ENCODE peak calls at places on chromosomes 11 and 22, in four cellular contexts. One of them, this sample, is unnamed.

GRCh38 chr11:61816736-61817455 is at the start of gene FADS1:
- DNase-seq in A673: peak; percentile 100
- DNase-seq in endodermal cell: peak; percentile 98
- DNase-seq in breast epithelium: peak; percentile 39
- DNase-seq in this sample: peak; percentile 86

GRCh38 chr11:116275634-116276033 is 497.2 kb downstream of the BUD13 start:
- DNase-seq in breast epithelium: no peak
- DNase-seq in A673: no peak
- DNase-seq in endodermal cell: no peak
- DNase-seq in this sample: no peak

GRCh38 chr11:3214420-3214699 is 4.3 kb downstream of the MRGPRG start:
- DNase-seq in breast epithelium: no peak
- DNase-seq in endodermal cell: no peak
- DNase-seq in A673: no peak
- DNase-seq in this sample: no peak

GRCh38 chr11:61778357-61778886 is 14.0 kb downstream of the TMEM258 start:
- DNase-seq in breast epithelium: no peak
- DNase-seq in A673: no peak
- DNase-seq in endodermal cell: no peak
- DNase-seq in this sample: no peak

GRCh38 chr11:35087648-35088047 is 51.3 kb upstream of the CD44 start:
- DNase-seq in breast epithelium: no peak
- DNase-seq in endodermal cell: no peak
- DNase-seq in A673: peak; percentile 33
- DNase-seq in this sample: no peak

GRCh38 chr11:113313601-113314000 is 782 bp upstream of the TTC12 start:
- DNase-seq in endodermal cell: no peak
- DNase-seq in A673: no peak
- DNase-seq in breast epithelium: no peak
- DNase-seq in this sample: no peak

GRCh38 chr11:36478700-36479329 is 31.3 kb downstream of the TRAF6 start:
- DNase-seq in breast epithelium: no peak
- DNase-seq in endodermal cell: peak; percentile 71
- DNase-seq in A673: peak; percentile 93
- DNase-seq in this sample: no peak

GRCh38 chr11:12540913-12541587 is 133.2 kb upstream of the TEAD1 start:
- DNase-seq in A673: no peak
- DNase-seq in breast epithelium: peak; percentile 65
- DNase-seq in endodermal cell: peak; percentile 66
- DNase-seq in this sample: no peak

GRCh38 chr11:113627297-113627696 is 78.8 kb downstream of the TMPRSS5 start:
- DNase-seq in breast epithelium: no peak
- DNase-seq in A673: no peak
- DNase-seq in endodermal cell: no peak
- DNase-seq in this sample: no peak

GRCh38 chr11:820655-821512 is 2.2 kb downstream of the PNPLA2 start:
- DNase-seq in breast epithelium: peak; percentile 85
- DNase-seq in endodermal cell: no peak
- DNase-seq in A673: no peak
- DNase-seq in this sample: no peak

GRCh38 chr11:116219171-116219635 is 553.6 kb downstream of the BUD13 start:
- DNase-seq in endodermal cell: no peak
- DNase-seq in A673: no peak
- DNase-seq in breast epithelium: no peak
- DNase-seq in this sample: no peak

GRCh38 chr22:36778020-36778419 is 2.1 kb upstream of the IFT27 start:
- DNase-seq in endodermal cell: no peak
- DNase-seq in breast epithelium: no peak
- DNase-seq in A673: no peak
- DNase-seq in this sample: no peak
- H3K27me3 ChIP-seq in endodermal cell: peaks cover 7% of the 10 kb centered on the region
- H3K27me3 ChIP-seq in breast epithelium: no peaks in the 10 kb centered on the region
- H3K27me3 ChIP-seq in A673: no peaks in the 10 kb centered on the region
- H3K27me3 ChIP-seq in this sample: peaks cover 9% of the 10 kb centered on the region

DNA sequence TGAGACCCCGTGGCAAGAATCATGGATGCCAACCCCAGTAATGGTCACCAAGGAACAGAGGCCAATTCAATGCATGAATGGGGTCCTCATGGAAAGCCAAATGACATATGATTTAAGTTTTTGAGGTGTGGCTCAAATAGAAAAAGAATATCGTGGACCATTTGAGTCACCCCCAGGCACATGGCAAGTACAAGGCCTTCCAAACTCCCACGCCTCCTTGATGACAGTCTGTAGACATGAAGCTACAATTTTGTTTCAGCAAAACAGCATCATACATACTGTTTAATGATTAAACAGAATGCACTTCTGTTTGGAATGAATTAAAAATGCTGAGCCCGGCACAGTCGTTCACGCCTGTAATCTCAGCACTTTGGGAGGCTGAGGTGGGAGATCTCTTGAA is 7.4 kb downstream of the FADD start:
- DNase-seq in endodermal cell: no peak
- DNase-seq in breast epithelium: no peak
- DNase-seq in A673: no peak
- DNase-seq in this sample: no peak
- H3K27me3 ChIP-seq in endodermal cell: no peaks in the 10 kb centered on the region
- H3K27me3 ChIP-seq in breast epithelium: no peaks in the 10 kb centered on the region
- H3K27me3 ChIP-seq in A673: no peaks in the 10 kb centered on the region
- H3K27me3 ChIP-seq in this sample: no peaks in the 10 kb centered on the region

GRCh38 chr22:49726022-49726681 is 101.5 kb downstream of the BRD1 start:
- DNase-seq in A673: no peak
- DNase-seq in endodermal cell: no peak
- DNase-seq in breast epithelium: no peak
- DNase-seq in this sample: no peak
- H3K27me3 ChIP-seq in A673: peaks cover 40% of the 10 kb centered on the region
- H3K27me3 ChIP-seq in endodermal cell: peaks cover 45% of the 10 kb centered on the region
- H3K27me3 ChIP-seq in breast epithelium: peaks cover 82% of the 10 kb centered on the region
- H3K27me3 ChIP-seq in this sample: peaks cover 64% of the 10 kb centered on the region

DNA sequence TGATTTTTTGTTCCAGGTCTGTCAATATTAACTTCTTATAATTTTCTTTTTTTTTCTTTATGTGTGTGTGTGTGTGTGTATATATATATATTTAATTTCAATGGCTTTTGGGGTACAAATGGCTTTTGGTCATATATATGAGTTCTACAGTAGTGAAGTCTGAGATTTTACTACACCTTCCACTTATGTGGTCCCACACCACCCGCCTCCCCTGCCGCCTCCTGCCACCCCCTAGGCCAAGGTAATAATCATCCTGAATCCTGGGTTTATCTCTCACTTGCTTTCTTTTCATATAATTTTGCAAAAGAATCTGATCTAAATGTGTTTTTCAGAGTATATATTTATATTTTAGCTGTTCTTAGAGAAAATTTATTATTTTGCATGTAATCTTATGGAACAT is 11.1 kb downstream of the NEAT1 start:
- DNase-seq in breast epithelium: peak; percentile 12
- DNase-seq in endodermal cell: no peak
- DNase-seq in A673: no peak
- DNase-seq in this sample: no peak
- H3K27me3 ChIP-seq in breast epithelium: no peaks in the 10 kb centered on the region
- H3K27me3 ChIP-seq in endodermal cell: no peaks in the 10 kb centered on the region
- H3K27me3 ChIP-seq in A673: no peaks in the 10 kb centered on the region
- H3K27me3 ChIP-seq in this sample: no peaks in the 10 kb centered on the region

GRCh38 chr11:120579601-120580000 is 68.1 kb downstream of the GRIK4 start:
- DNase-seq in breast epithelium: no peak
- DNase-seq in endodermal cell: no peak
- DNase-seq in A673: no peak
- DNase-seq in this sample: no peak
- H3K27me3 ChIP-seq in breast epithelium: no peaks in the 10 kb centered on the region
- H3K27me3 ChIP-seq in endodermal cell: no peaks in the 10 kb centered on the region
- H3K27me3 ChIP-seq in A673: peaks cover 11% of the 10 kb centered on the region
- H3K27me3 ChIP-seq in this sample: no peaks in the 10 kb centered on the region

GRCh38 chr22:39554170-39554569 is 16.4 kb upstream of the CACNA1I start:
- DNase-seq in A673: no peak
- DNase-seq in endodermal cell: no peak
- DNase-seq in breast epithelium: no peak
- DNase-seq in this sample: no peak
- H3K27me3 ChIP-seq in A673: peaks cover 42% of the 10 kb centered on the region
- H3K27me3 ChIP-seq in endodermal cell: peaks cover 32% of the 10 kb centered on the region
- H3K27me3 ChIP-seq in breast epithelium: peaks cover 40% of the 10 kb centered on the region
- H3K27me3 ChIP-seq in this sample: peaks cover 40% of the 10 kb centered on the region

GRCh38 chr11:118175031-118175531 is 1.4 kb downstream of the SCN2B start:
- DNase-seq in A673: no peak
- DNase-seq in breast epithelium: peak; percentile 45
- DNase-seq in endodermal cell: no peak
- DNase-seq in this sample: no peak
- H3K27me3 ChIP-seq in A673: peaks cover 4% of the 10 kb centered on the region
- H3K27me3 ChIP-seq in breast epithelium: no peaks in the 10 kb centered on the region
- H3K27me3 ChIP-seq in endodermal cell: peaks cover 52% of the 10 kb centered on the region
- H3K27me3 ChIP-seq in this sample: peaks cover 26% of the 10 kb centered on the region

DNA sequence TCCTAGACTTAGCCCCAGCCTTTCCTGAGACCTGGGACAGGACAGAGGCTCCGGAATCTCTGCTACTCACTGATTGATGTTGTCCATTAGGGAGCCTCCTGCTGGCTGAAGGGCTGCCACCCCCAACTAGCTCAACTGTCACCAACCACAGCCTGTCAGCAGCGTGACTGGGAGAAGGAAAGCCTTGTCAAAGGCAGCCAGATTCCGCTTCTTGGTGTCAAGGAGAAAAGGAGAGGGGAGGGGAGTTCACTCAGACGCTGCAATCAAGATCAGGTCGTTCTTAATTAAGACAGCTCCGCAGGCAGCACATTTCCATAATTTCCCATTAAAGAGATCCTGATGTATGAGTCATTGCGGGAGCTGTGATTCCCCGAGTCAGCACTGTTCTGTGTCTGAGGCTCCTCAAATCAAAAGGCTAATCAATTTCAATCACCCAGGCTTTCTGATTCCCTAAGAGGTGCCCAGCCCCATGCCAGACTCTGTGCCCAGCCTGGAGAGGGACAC is 152.8 kb upstream of the ZBED5 start:
- DNase-seq in endodermal cell: peak; percentile 87
- DNase-seq in A673: peak; percentile 33
- DNase-seq in breast epithelium: no peak
- DNase-seq in this sample: peak; percentile 23
- H3K27me3 ChIP-seq in endodermal cell: peaks cover 10% of the 10 kb centered on the region
- H3K27me3 ChIP-seq in A673: peaks cover 5% of the 10 kb centered on the region
- H3K27me3 ChIP-seq in breast epithelium: peaks cover 6% of the 10 kb centered on the region
- H3K27me3 ChIP-seq in this sample: no peaks in the 10 kb centered on the region